ENCODE peak calls at places on chromosome 21, in five cellular contexts. I, Z, V, T and W are unnamed samples.

GRCh38 chr21:42315296-42315891 is at the start of gene TFF3:
- DNase-seq in T (no peak), V (no peak), I (no peak), Z (no peak), W (no peak)

GRCh38 chr21:17775431-17776126 is 43.6 kb downstream of the C21orf91 start:
- DNase-seq in V (no peak), I (no peak), Z (no peak), T (no peak), W (no peak)

GRCh38 chr21:46504681-46505080 is 46.0 kb downstream of the DIP2A start:
- DNase-seq in T (no peak), Z (no peak), V (no peak), I (no peak), W (no peak)

GRCh38 chr21:25984538-25984937 is 186.0 kb downstream of the APP start:
- DNase-seq in Z (no peak), I (no peak), V (no peak), T (no peak), W (no peak)

GRCh38 chr21:35648512-35648911 is 411.8 kb downstream of the SETD4 start:
- DNase-seq in V (no peak), I (no peak), Z (no peak), T (no peak), W (no peak)

GRCh38 chr21:44337941-44338895 is 972 bp downstream of the CFAP410 start:
- DNase-seq in V (peak), Z (peak), I (peak), T (peak), W (peak)

GRCh38 chr21:41368361-41369104 is 6.7 kb downstream of the MX2 start:
- DNase-seq in I (no peak), T (no peak), V (no peak), Z (no peak), W (no peak)

GRCh38 chr21:43192501-43193081 is 23.8 kb downstream of the CRYAA start:
- DNase-seq in T (no peak), Z (no peak), I (no peak), V (no peak), W (no peak)

GRCh38 chr21:35925497-35925896 is 134.8 kb downstream of the SETD4 start:
- DNase-seq in V (peak), T (no peak), I (no peak), Z (no peak), W (peak)

GRCh38 chr21:27550258-27550657 is 583.4 kb upstream of the ADAMTS5 start:
- DNase-seq in Z (no peak), T (no peak), I (no peak), V (peak), W (no peak)

GRCh38 chr21:35540950-35541632 is 492.0 kb upstream of the RUNX1 start:
- DNase-seq in V (no peak), I (no peak), Z (no peak), T (peak), W (no peak)

GRCh38 chr21:43290529-43291346 is 121.9 kb downstream of the CRYAA start:
- DNase-seq in Z (no peak), I (no peak), T (no peak), V (no peak), W (no peak)

GRCh38 chr21:43348801-43349261 is 78.1 kb downstream of the SIK1 start:
- DNase-seq in Z (no peak), T (no peak), V (no peak), I (no peak), W (no peak)

GRCh38 chr21:41648591-41649031 is 118.2 kb downstream of the RIPK4 start:
- DNase-seq in I (no peak), T (no peak), V (peak), Z (no peak), W (no peak)

GRCh38 chr21:40837456-40837855 is 9.5 kb downstream of the DSCAM start:
- DNase-seq in V (no peak), T (peak), I (no peak), Z (no peak), W (no peak)

GRCh38 chr21:42039911-42040351 is 29.8 kb upstream of the ZBTB21 start:
- DNase-seq in Z (no peak), V (peak), I (no peak), T (peak), W (peak)

GRCh38 chr21:43812139-43812821 is 22.9 kb downstream of the RRP1 start:
- DNase-seq in V (no peak), T (peak), Z (no peak), I (no peak), W (no peak)

DNA sequence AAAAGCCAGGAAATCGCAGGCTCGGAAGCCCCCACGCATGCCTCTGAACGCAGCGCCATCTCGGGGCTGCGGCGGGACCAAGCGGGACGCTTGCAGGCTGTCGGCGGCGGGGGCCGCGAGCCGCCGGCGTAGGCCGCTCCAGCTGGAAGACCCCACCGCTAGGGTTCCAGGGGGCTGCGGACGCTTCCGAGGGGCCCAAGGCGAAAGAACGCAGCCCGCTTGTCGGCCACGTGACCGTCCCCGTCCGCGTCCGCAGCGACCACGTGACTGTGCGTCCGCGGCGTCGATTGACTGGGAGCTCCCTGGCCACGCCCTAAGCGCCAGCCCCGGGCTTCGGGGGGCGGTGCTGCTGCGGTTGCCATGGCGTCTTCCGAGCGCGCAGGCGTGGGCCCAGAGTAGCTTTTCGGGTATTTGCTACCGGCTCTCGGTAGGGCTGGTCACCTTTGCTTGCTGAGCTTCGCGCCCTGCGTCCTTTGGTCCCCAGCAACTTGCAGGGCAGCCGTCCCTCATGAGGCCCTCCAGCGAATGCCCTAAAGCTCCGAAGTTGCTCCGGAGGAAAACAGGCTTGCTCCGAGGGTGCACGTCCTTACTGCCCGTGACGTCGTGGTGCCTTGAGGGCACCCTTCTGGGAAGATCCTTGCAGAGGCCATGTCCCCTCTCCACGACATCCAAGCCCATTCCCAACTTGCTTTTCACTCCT is 197.2 kb downstream of the DYRK1A start:
- DNase-seq in V (peak), T (peak), Z (peak), I (peak), W (peak)
- H3K4ac ChIP-seq in V (peak), T (no peak), Z (no peak), I (no peak), W (peak)

GRCh38 chr21:14968029-14968428 is 96.8 kb downstream of the NRIP1 start:
- DNase-seq in T (no peak), Z (no peak), I (no peak), V (no peak), W (no peak)

GRCh38 chr21:14968821-14969220 is 96.0 kb downstream of the NRIP1 start:
- DNase-seq in T (no peak), Z (no peak), I (no peak), V (peak), W (no peak)

GRCh38 chr21:14962217-14962616 is 102.6 kb downstream of the NRIP1 start:
- DNase-seq in V (no peak), Z (no peak), I (no peak), T (no peak), W (no peak)

GRCh38 chr21:14959343-14959742 is 105.5 kb downstream of the NRIP1 start:
- DNase-seq in T (peak), V (peak), I (no peak), Z (no peak), W (no peak)

DNA sequence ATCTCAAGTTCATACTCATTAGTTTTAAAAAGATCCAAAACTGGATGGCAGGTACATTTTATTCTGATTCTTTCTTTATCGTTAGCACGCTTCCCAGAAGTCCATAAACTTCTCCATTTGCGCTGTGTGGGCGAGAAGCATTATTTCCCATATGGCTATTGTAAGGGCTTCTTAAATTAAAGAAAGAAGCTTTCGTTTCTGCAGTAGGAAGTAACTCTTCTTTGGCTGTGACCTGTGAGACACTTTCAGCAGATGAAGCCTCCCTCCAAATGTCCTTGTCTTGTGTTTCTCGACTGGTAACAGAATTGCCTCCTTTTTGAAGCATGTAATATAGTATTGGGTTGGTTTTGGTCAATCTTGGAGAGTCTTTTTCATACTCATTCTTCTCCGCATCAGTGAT is 100.1 kb downstream of the NRIP1 start:
- DNase-seq in Z (no peak), T (no peak), V (no peak), I (no peak), W (no peak)
- H3K9ac ChIP-seq in Z (no peak), T (no peak), V (no peak), I (no peak), W (no peak)

GRCh38 chr21:33931799-33932390 is 16.3 kb upstream of the ATP5PO start:
- DNase-seq in T (no peak), V (no peak), I (no peak), Z (no peak), W (peak)
- H3K27ac ChIP-seq in T (peak), V (peak), I (no peak), Z (peak), W (no peak)

GRCh38 chr21:45387506-45387905 is 17.5 kb upstream of the COL18A1 start:
- DNase-seq in T (no peak), I (no peak), Z (no peak), V (no peak), W (peak)
- H3K4ac ChIP-seq in T (no peak), I (no peak), Z (no peak), V (peak), W (no peak)